ENCODE peak calls at places on chromosomes 4 and X, in six cellular contexts. D is uterus, V is heart left ventricle, C is AG04450, L is dorsolateral prefrontal cortex, A is tibial nerve. M is an unnamed sample.

GRCh38 chr4:8081171-8081570 is 77.4 kb downstream of the ABLIM2 start:
- DNase-seq in V (peak; percentile 16), L (no peak), A (no peak), D (no peak), C (no peak), M (peak; percentile 12)

GRCh38 chr4:138222041-138222440 is 20.1 kb downstream of the SLC7A11 start:
- DNase-seq in D (no peak), C (peak; percentile 70), A (no peak), L (no peak), V (no peak), M (no peak)

GRCh38 chr4:140861359-140862181 is 105.4 kb upstream of the TBC1D9 start:
- DNase-seq in A (peak; percentile 60), C (peak; percentile 80), D (peak; percentile 85), V (peak; percentile 63), L (no peak), M (no peak)

GRCh38 chr4:38028556-38028955 is 68.4 kb downstream of the PTTG2 start:
- DNase-seq in D (peak; percentile 86), C (no peak), L (no peak), V (no peak), A (no peak), M (no peak)

GRCh38 chr4:154560824-154561231 is 2.0 kb upstream of the FGB start:
- DNase-seq in A (no peak), V (no peak), C (no peak), L (no peak), D (no peak), M (no peak)

GRCh38 chr4:70356185-70356584 is 4.4 kb upstream of the SMR3A start:
- DNase-seq in V (no peak), A (no peak), D (no peak), C (no peak), L (no peak), M (no peak)

GRCh38 chr4:38034986-38035882 is 75.0 kb downstream of the PTTG2 start:
- DNase-seq in D (peak; percentile 68), V (no peak), A (no peak), C (peak; percentile 32), L (no peak), M (no peak)

GRCh38 chr4:155709878-155710277 is 43.2 kb downstream of the GUCY1A1 start:
- DNase-seq in D (no peak), A (no peak), V (no peak), C (no peak), L (no peak), M (no peak)

GRCh38 chr4:90127223-90127705 is at the start of gene CCSER1:
- DNase-seq in A (peak; percentile 27), V (peak; percentile 81), D (peak; percentile 63), L (peak; percentile 59), C (no peak), M (peak; percentile 64)

GRCh38 chrX:105226499-105226898 is 6.0 kb upstream of the TEX13A start:
- DNase-seq in V (no peak), C (no peak), D (no peak), L (no peak), A (no peak), M (no peak)

DNA sequence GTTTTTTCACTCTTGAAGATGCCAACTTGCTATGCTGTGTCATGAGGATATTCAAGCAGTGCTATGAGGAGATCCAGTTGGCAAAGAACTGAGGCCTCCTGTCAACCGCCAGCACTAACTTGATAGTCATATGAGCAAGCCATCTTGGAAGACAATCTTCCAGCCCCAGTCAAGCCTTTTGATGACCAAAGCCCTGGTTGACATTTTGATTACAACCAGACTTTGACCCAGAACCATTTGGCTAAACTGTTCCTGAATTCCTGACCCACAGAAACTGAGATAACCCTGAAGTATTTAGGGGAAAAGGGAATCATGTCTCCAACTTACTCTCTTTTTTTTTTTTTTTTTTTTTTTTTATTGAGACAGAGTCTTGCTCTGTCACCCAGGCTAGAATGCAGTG is 32.9 kb downstream of the UGDH start:
- DNase-seq in L (no peak), C (no peak), A (no peak), D (no peak), V (no peak), M (no peak)
- TF ChIP-seq CTCF in L (no peak), C (no peak), A (no peak), D (no peak), V (no peak), M (no peak)

DNA sequence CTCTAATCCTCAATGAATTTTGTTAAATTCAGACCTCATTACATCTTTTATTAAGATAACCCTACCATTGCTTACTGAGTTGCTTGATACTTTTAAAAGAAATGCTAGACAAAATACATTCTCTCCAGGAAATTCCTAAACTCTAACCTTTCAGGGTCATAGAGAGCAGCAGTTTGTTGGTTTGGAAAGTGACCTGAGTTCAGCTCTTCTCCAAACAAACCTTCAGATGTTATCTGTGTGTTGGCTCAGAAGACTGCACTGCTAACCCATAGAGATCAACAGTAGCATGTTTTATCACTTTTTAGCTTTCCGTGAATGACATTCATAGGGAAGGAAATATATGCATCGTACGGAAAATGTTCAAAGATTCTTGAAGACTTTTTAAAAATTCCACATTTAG is 101.8 kb upstream of the VEGFC start:
- DNase-seq in L (no peak), D (no peak), A (no peak), V (no peak), C (no peak), M (no peak)
- H3K27ac ChIP-seq in L (no peak overlapping the region), D (no peak overlapping the region), A (no peak overlapping the region), V (no peak overlapping the region), C (no peak overlapping the region), M (no peak overlapping the region)

GRCh38 chrX:154818916-154819770 is 13.9 kb upstream of the MPP1 start:
- DNase-seq in C (no peak), A (no peak), V (no peak), D (no peak), L (no peak), M (no peak)
- H3K4me3 ChIP-seq in C (no peak overlapping the region), A (no peak overlapping the region), V (no peak overlapping the region), D (no peak overlapping the region), L (no peak overlapping the region), M (no peak overlapping the region)

GRCh38 chr4:161564230-161564834 is 599.5 kb downstream of the FSTL5 start:
- DNase-seq in C (no peak), L (no peak), V (no peak), A (no peak), D (no peak), M (no peak)
- TF ChIP-seq CTCF in C (peak; percentile 39), L (peak; percentile 49), V (peak; percentile 27), A (no peak), D (no peak), M (no peak)

GRCh38 chr4:106767991-106768390 is 268.1 kb downstream of the DKK2 start:
- DNase-seq in C (no peak), D (no peak), L (no peak), V (no peak), A (no peak), M (no peak)
- H3K27ac ChIP-seq in C (no peak overlapping the region), D (no peak overlapping the region), L (no peak overlapping the region), V (no peak overlapping the region), A (no peak overlapping the region), M (no peak overlapping the region)

GRCh38 chr4:98994474-98995182 is 893 bp upstream of the METAP1 start:
- DNase-seq in D (no peak), V (no peak), C (no peak), L (no peak), A (no peak), M (no peak)
- H3K4me3 ChIP-seq in D (peak overlapping the region; percentile 56), V (peak overlapping the region; percentile 95), C (peak overlapping the region; percentile 65), L (peak overlapping the region; percentile 98), A (peak overlapping the region; percentile 92), M (peak overlapping the region; percentile 98)

GRCh38 chrX:103211012-103211715 is 3.7 kb upstream of the BEX4 start:
- DNase-seq in C (no peak), V (no peak), L (no peak), D (peak; percentile 43), A (no peak), M (no peak)
- TF ChIP-seq CTCF in C (peak; percentile 53), V (peak; percentile 47), L (peak; percentile 67), D (no peak), A (peak; percentile 45), M (peak; percentile 40)

DNA sequence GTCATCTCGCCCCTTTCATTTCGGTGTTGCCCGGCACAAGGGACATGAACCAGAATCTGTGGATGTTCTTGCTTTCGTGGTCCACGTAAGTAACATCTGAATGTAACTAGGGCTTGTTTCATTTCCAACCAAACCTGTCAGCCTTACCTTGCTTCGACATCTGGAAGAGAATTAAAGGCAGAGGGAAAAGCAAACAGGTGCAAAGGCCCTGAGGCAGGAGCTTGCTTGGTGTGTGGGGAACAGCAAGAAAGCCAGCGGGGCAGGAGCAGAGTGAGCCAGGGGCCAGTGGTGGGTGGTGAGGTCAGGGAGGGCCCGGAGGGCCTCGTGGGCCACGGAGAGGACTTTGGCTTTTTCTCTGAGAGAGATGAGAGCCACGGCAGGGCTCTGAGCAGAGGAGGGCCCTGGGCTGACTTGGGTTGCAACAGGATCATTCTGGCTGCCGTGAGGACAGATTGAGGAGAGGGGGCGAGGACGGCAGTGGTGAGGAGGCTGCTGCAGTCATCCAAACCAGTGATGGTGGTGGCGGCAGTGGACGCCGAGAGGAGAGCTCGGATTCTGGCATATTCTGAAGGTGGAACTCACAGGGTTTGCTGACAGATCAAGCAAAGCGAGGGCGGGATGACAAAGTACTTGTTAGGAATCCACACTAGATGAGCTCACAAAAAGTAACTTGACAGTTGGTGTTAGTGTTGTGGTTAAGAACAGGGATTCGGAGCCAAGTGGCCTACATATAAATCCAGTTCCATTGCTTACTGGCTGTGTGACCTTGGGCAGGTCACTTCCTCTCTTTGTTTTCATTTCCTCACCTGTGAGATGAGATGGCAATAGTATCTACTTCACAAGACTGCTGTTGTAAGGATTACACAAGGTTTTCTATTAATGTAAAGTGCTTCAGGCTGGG is 6.8 kb upstream of the WDR13 start:
- DNase-seq in C (no peak), V (no peak), L (no peak), A (no peak), D (no peak), M (no peak)
- H3K27ac ChIP-seq in C (peak overlapping the region; percentile 11), V (peak overlapping the region; percentile 91), L (no peak overlapping the region), A (no peak overlapping the region), D (no peak overlapping the region), M (peak overlapping the region; percentile 27)

GRCh38 chrX:84363674-84364073 is 138.6 kb downstream of the HDX start:
- DNase-seq in V (no peak), A (no peak), D (no peak), C (no peak), L (no peak), M (no peak)
- H3K4me3 ChIP-seq in V (no peak overlapping the region), A (no peak overlapping the region), D (peak overlapping the region; percentile 12), C (no peak overlapping the region), L (no peak overlapping the region), M (no peak overlapping the region)

M was measured in psoas muscle.